ENCODE peak calls at places on chromosomes 12 and 14, in seven cellular contexts. Z is colonic mucosa, P is astrocyte of the spinal cord, K is adrenal gland, A is psoas muscle, V is fibroblast of pulmonary artery, R is sigmoid colon. F is an unnamed sample.

GRCh38 chr12:19799216-19799615 is 359.9 kb downstream of the AEBP2 start:
- DNase-seq in Z (no peak), P (peak), K (no peak), A (no peak), V (peak), R (no peak), F (no peak)

GRCh38 chr12:11836282-11836963 is 186.9 kb downstream of the ETV6 start:
- DNase-seq in Z (no peak), P (no peak), K (no peak), A (no peak), V (no peak), R (no peak), F (no peak)

GRCh38 chr12:94182971-94183701 is 34.8 kb downstream of the PLXNC1 start:
- DNase-seq in Z (no peak), P (no peak), K (no peak), A (no peak), V (no peak), R (no peak), F (no peak)

GRCh38 chr12:65568517-65568916 is 255.8 kb upstream of the HMGA2 start:
- DNase-seq in Z (no peak), P (peak), K (no peak), A (no peak), V (peak), R (no peak), F (peak)

GRCh38 chr12:47082963-47083621 is 3.3 kb upstream of the AMIGO2 start:
- DNase-seq in Z (no peak), P (peak), K (no peak), A (no peak), V (peak), R (no peak), F (peak)

GRCh38 chr12:124509300-124509675 is 58.1 kb downstream of the NCOR2 start:
- DNase-seq in Z (no peak), P (no peak), K (no peak), A (no peak), V (no peak), R (no peak), F (peak)

GRCh38 chr12:10283028-10283427 is 24.6 kb upstream of the KLRD1 start:
- DNase-seq in Z (no peak), P (no peak), K (no peak), A (no peak), V (no peak), R (no peak), F (no peak)

GRCh38 chr14:103726474-103726873 is 10.9 kb downstream of the ZFYVE21 start:
- DNase-seq in Z (no peak), P (no peak), K (no peak), A (peak), V (no peak), R (no peak), F (no peak)

GRCh38 chr14:85529803-85530574 is at the start of gene FLRT2:
- DNase-seq in Z (peak), P (peak), K (peak), A (peak), V (peak), R (peak), F (peak)

GRCh38 chr14:57725399-57726077 is 140.4 kb downstream of the SLC35F4 start:
- DNase-seq in Z (no peak), P (peak), K (no peak), A (no peak), V (peak), R (no peak), F (peak)

GRCh38 chr14:37826869-37827268 is 231.4 kb downstream of the TTC6 start:
- DNase-seq in Z (no peak), P (no peak), K (no peak), A (no peak), V (no peak), R (no peak), F (no peak)

GRCh38 chr14:92973265-92973797 is 50.4 kb downstream of the CHGA start:
- DNase-seq in Z (peak), P (peak), K (peak), A (peak), V (peak), R (peak), F (peak)

GRCh38 chr12:56358836-56359532 is 923 bp downstream of the STAT2 start:
- DNase-seq in Z (no peak), P (peak), K (peak), A (no peak), V (peak), R (peak), F (peak)

GRCh38 chr14:99564256-99564902 is 39.6 kb downstream of the CCDC85C start:
- DNase-seq in Z (peak), P (peak), K (peak), A (no peak), V (peak), R (peak), F (peak)

GRCh38 chr12:69688496-69689427 is 10.3 kb downstream of the BEST3 start:
- DNase-seq in Z (peak), P (peak), K (peak), A (peak), V (peak), R (no peak), F (peak)

GRCh38 chr12:86193931-86194330 is 62.3 kb downstream of the MGAT4C start:
- DNase-seq in Z (no peak), P (peak), K (no peak), A (no peak), V (peak), R (no peak), F (peak)

GRCh38 chr12:117850048-117850447 is 118.7 kb downstream of the KSR2 start:
- DNase-seq in Z (peak), P (peak), K (peak), A (no peak), V (peak), R (no peak), F (peak)

GRCh38 chr14:100636559-100636958 is 49.3 kb upstream of the BEGAIN start:
- DNase-seq in Z (no peak), P (no peak), K (no peak), A (no peak), V (no peak), R (no peak), F (no peak)

GRCh38 chr12:113919791-113920190 is 46.3 kb downstream of the RBM19 start:
- DNase-seq in Z (no peak), P (no peak), K (no peak), A (no peak), V (no peak), R (no peak), F (no peak)

GRCh38 chr12:25585662-25586061 is 32.6 kb upstream of the LMNTD1 start:
- DNase-seq in Z (no peak), P (no peak), K (no peak), A (no peak), V (no peak), R (no peak), F (no peak)

GRCh38 chr12:10082057-10082874 is 16.5 kb downstream of the CLEC1A start:
- DNase-seq in Z (no peak), P (no peak), K (no peak), A (no peak), V (no peak), R (no peak), F (no peak)

GRCh38 chr14:101708853-101709532 is 52.5 kb upstream of the PPP2R5C start:
- DNase-seq in Z (no peak), P (no peak), K (no peak), A (no peak), V (no peak), R (no peak), F (no peak)

GRCh38 chr12:127083028-127083949 is 1183.7 kb upstream of the TMEM132C start:
- DNase-seq in Z (peak), P (peak), K (peak), A (no peak), V (peak), R (no peak), F (peak)
- H3K4me3 ChIP-seq in Z (peak), P (peak), K (peak), A (peak), V (peak), R (peak), F (peak)

DNA sequence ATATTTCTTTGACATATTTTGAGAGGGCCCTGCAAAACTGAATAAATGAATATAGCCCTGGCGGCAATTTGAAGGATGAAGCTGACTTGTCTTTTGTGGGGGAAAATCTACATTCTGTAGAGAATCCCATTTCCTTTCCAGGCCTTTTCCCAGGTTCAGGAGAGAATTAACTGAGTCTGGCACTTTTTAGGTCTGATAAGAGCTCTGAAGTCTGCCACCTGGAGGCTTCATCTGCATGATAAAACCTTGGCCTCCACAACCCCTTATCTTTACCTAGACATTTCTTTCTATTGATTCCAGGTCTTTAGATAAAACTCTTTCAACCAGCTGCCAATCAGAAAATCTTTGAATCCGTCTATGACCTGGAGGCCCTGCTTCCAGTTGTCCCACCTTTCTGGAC is 299.4 kb downstream of the ETNK1 start:
- DNase-seq in Z (no peak), P (no peak), K (no peak), A (no peak), V (no peak), R (no peak), F (no peak)
- TF ChIP-seq CTCF in Z (no peak), P (no peak), K (no peak), A (no peak), V (no peak), R (no peak), F (no peak)

GRCh38 chr12:122868471-122869177 is 27.3 kb downstream of the VPS37B start:
- DNase-seq in Z (no peak), P (no peak), K (no peak), A (no peak), V (no peak), R (peak), F (no peak)

GRCh38 chr12:122871851-122872785 is 23.8 kb downstream of the VPS37B start:
- DNase-seq in Z (peak), P (peak), K (no peak), A (no peak), V (peak), R (peak), F (peak)

GRCh38 chr12:122869207-122869973 is 26.5 kb downstream of the VPS37B start:
- DNase-seq in Z (no peak), P (no peak), K (no peak), A (no peak), V (no peak), R (peak), F (no peak)

GRCh38 chr12:122870867-122871664 is 24.9 kb downstream of the VPS37B start:
- DNase-seq in Z (no peak), P (peak), K (peak), A (no peak), V (peak), R (peak), F (peak)

DNA sequence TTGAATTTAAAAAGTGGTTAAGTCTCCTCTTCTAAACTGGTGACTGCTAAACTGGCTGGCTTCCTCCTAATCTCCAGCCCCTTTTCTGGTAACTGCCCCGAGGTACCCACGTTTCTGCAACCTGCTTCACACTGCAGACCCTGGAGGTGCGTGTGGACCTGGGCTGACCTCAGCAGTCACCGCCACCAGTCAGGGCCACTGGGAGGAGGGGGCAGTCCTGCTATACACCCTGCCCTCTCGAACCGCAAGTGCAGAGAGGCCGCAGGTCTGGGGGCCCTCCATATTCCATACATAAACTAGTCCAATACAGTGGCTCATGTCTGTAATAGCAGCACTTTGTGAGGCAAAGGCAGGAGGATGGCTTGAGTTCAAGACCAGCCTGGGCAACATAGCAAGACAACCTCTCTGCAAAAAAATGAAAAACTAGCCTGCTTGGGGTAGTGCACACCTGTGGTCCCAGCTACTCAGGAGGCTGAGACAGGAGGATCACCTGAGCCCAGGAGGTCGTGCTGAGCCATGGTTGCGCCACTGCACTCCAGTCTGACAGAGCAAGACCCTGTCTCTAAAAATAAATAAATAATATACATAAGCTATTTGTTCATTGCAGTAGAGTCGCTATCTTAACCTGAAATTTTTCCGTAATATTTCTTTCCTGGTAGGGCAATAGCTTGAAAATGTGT is 25.6 kb downstream of the VPS37B start:
- DNase-seq in Z (no peak), P (no peak), K (no peak), A (no peak), V (no peak), R (peak), F (no peak)
- H3K4me3 ChIP-seq in Z (no peak), P (no peak), K (no peak), A (no peak), V (no peak), R (no peak), F (no peak)

GRCh38 chr14:48970995-48971394 is 615.2 kb downstream of the RPS29 start:
- DNase-seq in Z (no peak), P (no peak), K (no peak), A (no peak), V (peak), R (no peak), F (no peak)

GRCh38 chr14:48973136-48973535 is 613.0 kb downstream of the RPS29 start:
- DNase-seq in Z (no peak), P (peak), K (no peak), A (no peak), V (peak), R (no peak), F (no peak)

DNA sequence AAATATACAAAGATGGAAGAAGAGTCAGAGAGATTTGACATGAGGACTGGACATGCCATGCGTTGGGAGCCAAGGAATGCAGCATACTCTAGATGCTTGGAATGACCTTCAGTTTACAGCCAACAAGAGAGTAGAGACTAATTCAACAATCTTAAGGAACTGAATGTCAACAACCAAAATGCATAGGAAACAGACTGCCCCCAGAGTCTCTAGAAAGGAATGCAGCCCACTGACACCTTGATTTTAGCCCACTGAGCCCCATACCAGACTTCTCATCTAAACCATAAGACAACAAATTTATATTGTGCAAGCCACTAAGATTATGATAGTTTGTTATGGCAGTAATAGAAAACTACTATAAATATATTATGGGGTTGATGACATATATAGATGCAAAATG is 611.2 kb downstream of the RPS29 start:
- DNase-seq in Z (no peak), P (no peak), K (no peak), A (no peak), V (no peak), R (no peak), F (no peak)
- TF ChIP-seq CTCF in Z (no peak), P (no peak), K (no peak), A (no peak), V (no peak), R (no peak), F (no peak)

GRCh38 chr12:15688202-15688736 is 100.9 kb downstream of the EPS8 start:
- DNase-seq in Z (peak), P (peak), K (peak), A (peak), V (peak), R (peak), F (no peak)
- H3K4me3 ChIP-seq in Z (no peak), P (peak), K (no peak), A (no peak), V (no peak), R (peak), F (no peak)

DNA sequence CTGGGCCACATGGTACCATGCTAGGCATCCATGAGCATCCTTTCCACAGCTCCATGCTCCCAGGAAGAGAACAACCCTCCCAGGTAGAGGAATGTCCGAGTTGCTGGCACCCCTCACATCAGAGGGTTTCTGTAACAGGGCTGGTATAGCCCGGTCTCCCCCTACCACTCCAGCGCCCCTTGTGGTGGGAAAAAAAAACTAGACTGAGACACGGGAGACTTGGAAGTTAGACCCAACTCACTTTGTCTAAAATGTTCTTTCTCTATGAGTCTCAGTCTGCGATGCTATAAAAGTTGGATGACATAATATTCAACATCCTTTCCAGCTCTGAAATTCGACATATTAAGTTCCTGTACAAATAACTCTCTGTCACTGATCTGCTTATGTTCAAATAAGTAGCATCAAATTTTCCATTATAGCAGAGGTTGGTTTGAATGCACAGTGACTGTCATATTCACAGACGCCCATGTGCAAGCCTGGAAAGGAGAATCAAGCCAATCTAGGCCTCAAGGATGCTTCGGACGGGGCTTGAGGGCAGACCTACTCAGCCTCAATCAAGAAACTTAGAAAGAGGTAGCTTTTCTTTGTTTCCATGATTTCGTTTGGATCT is 25.7 kb upstream of the TC2N start:
- DNase-seq in Z (no peak), P (no peak), K (no peak), A (no peak), V (no peak), R (peak), F (no peak)
- TF ChIP-seq CTCF in Z (peak), P (peak), K (no peak), A (peak), V (peak), R (no peak), F (peak)

F was measured in fibroblast of the aortic adventitia.